ENCODE peak calls at places on chromosomes 5 and 9, in six cellular contexts. H, J, Q, O, D and X are unnamed samples. For H3K27me3, the result is how much of the 10 kb centered on the place peaks cover.

GRCh38 chr9:133737774-133738038 is 446 bp downstream of the SARDH start:
- DNase-seq in H (no peak), J (no peak), Q (no peak), O (no peak), D (no peak), X (no peak)

GRCh38 chr5:108303611-108304010 is 78.3 kb downstream of the FBXL17 start:
- DNase-seq in H (no peak), J (no peak), Q (no peak), O (no peak), D (no peak), X (no peak)

GRCh38 chr5:82183828-82184227 is 94.3 kb downstream of the RPS23 start:
- DNase-seq in H (no peak), J (peak), Q (peak), O (peak), D (no peak), X (no peak)

GRCh38 chr5:111598996-111599395 is 86.7 kb upstream of the STARD4 start:
- DNase-seq in H (no peak), J (no peak), Q (no peak), O (no peak), D (no peak), X (no peak)

GRCh38 chr5:1066676-1067075 is 45.2 kb downstream of the SLC12A7 start:
- DNase-seq in H (no peak), J (no peak), Q (no peak), O (no peak), D (no peak), X (no peak)

GRCh38 chr5:1657161-1657741 is 133.5 kb upstream of the LPCAT1 start:
- DNase-seq in H (no peak), J (no peak), Q (no peak), O (no peak), D (no peak), X (peak)

GRCh38 chr5:115873392-115873791 is 31.7 kb downstream of the AP3S1 start:
- DNase-seq in H (no peak), J (no peak), Q (no peak), O (no peak), D (no peak), X (no peak)

GRCh38 chr9:32300373-32300772 is 84.1 kb upstream of the ACO1 start:
- DNase-seq in H (no peak), J (no peak), Q (no peak), O (no peak), D (no peak), X (no peak)

GRCh38 chr5:107542428-107542827 is 128.3 kb downstream of the EFNA5 start:
- DNase-seq in H (peak), J (peak), Q (peak), O (peak), D (peak), X (peak)

GRCh38 chr9:88052446-88052845 is 78.1 kb upstream of the CDK20 start:
- DNase-seq in H (no peak), J (no peak), Q (no peak), O (no peak), D (no peak), X (no peak)

GRCh38 chr9:114250235-114250568 is 72.7 kb upstream of the ORM1 start:
- DNase-seq in H (peak), J (peak), Q (peak), O (peak), D (no peak), X (no peak)

GRCh38 chr9:127214421-127215265 is 49.9 kb upstream of the GARNL3 start:
- DNase-seq in H (no peak), J (peak), Q (peak), O (peak), D (peak), X (peak)

GRCh38 chr5:124660229-124661093 is 86.0 kb downstream of the ZNF608 start:
- DNase-seq in H (no peak), J (peak), Q (peak), O (no peak), D (no peak), X (no peak)

GRCh38 chr9:33263131-33263935 is 1.2 kb downstream of the BAG1 start:
- DNase-seq in H (peak), J (no peak), Q (no peak), O (peak), D (no peak), X (no peak)

GRCh38 chr5:112717506-112718082 is 20.1 kb upstream of the APC start:
- DNase-seq in H (no peak), J (no peak), Q (no peak), O (no peak), D (no peak), X (no peak)

GRCh38 chr9:112012026-112012902 is 115.7 kb downstream of the UGCG start:
- DNase-seq in H (peak), J (peak), Q (peak), O (peak), D (peak), X (peak)

GRCh38 chr9:107348836-107349235 is 65.8 kb downstream of the RAD23B start:
- DNase-seq in H (no peak), J (no peak), Q (no peak), O (no peak), D (no peak), X (no peak)

GRCh38 chr5:64019746-64020145 is 57.5 kb upstream of the HTR1A start:
- DNase-seq in H (no peak), J (no peak), Q (no peak), O (no peak), D (no peak), X (no peak)

GRCh38 chr5:38104497-38105230 is 153.7 kb upstream of the EGFLAM start:
- DNase-seq in H (no peak), J (no peak), Q (no peak), O (no peak), D (no peak), X (no peak)

GRCh38 chr9:70923941-70924340 is 197.5 kb downstream of the TRPM3 start:
- DNase-seq in H (no peak), J (no peak), Q (no peak), O (no peak), D (no peak), X (no peak)

GRCh38 chr5:122112733-122113558 is 16.4 kb upstream of the ZNF474 start:
- DNase-seq in H (no peak), J (no peak), Q (no peak), O (no peak), D (no peak), X (no peak)

GRCh38 chr5:135008981-135009735 is 24.9 kb downstream of the PITX1 start:
- DNase-seq in H (no peak), J (no peak), Q (no peak), O (no peak), D (no peak), X (no peak)

GRCh38 chr9:108855888-108856287 is at the start of gene ACTL7B:
- DNase-seq in H (no peak), J (no peak), Q (no peak), O (no peak), D (no peak), X (no peak)

GRCh38 chr9:114314256-114314867 is 8.5 kb upstream of the ORM1 start:
- DNase-seq in H (no peak), J (peak), Q (no peak), O (no peak), D (no peak), X (peak)

GRCh38 chr9:131008909-131009618 is at the start of gene LAMC3:
- DNase-seq in H (no peak), J (no peak), Q (no peak), O (no peak), D (no peak), X (no peak)

GRCh38 chr5:1288439-1289335 is 6.2 kb downstream of the TERT start:
- DNase-seq in H (no peak), J (no peak), Q (no peak), O (no peak), D (no peak), X (no peak)

GRCh38 chr5:116771466-116772151 is 197.0 kb upstream of the SEMA6A start:
- DNase-seq in H (no peak), J (no peak), Q (no peak), O (no peak), D (no peak), X (no peak)

GRCh38 chr9:127878001-127878651 is 651 bp upstream of the AK1 start:
- DNase-seq in H (no peak), J (no peak), Q (no peak), O (no peak), D (no peak), X (no peak)

GRCh38 chr9:95316794-95317118 is 753 bp downstream of the FANCC start:
- DNase-seq in H (peak), J (peak), Q (peak), O (peak), D (peak), X (peak)

GRCh38 chr5:76082790-76083554 is at the start of gene SV2C:
- DNase-seq in H (peak), J (no peak), Q (peak), O (no peak), D (no peak), X (no peak)

GRCh38 chr9:125631391-125632085 is 75.5 kb downstream of the MAPKAP1 start:
- DNase-seq in H (no peak), J (peak), Q (no peak), O (peak), D (no peak), X (no peak)

GRCh38 chr5:95920822-95921221 is 40.8 kb downstream of the ELL2 start:
- DNase-seq in H (no peak), J (no peak), Q (no peak), O (no peak), D (no peak), X (no peak)

GRCh38 chr5:127549551-127549950 is 32.1 kb downstream of the PRRC1 start:
- DNase-seq in H (no peak), J (no peak), Q (no peak), O (peak), D (no peak), X (no peak)

GRCh38 chr5:25119654-25120053 is 474.9 kb upstream of the CDH10 start:
- DNase-seq in H (no peak), J (no peak), Q (no peak), O (no peak), D (no peak), X (no peak)

GRCh38 chr9:126327016-126327749 is 554 bp downstream of the MVB12B start:
- DNase-seq in H (no peak), J (peak), Q (no peak), O (no peak), D (no peak), X (peak)

GRCh38 chr9:75962186-75963036 is 71.9 kb downstream of the PCSK5 start:
- DNase-seq in H (peak), J (peak), Q (peak), O (peak), D (no peak), X (no peak)

GRCh38 chr9:84953797-84954695 is 284.5 kb downstream of the NTRK2 start:
- DNase-seq in H (peak), J (peak), Q (peak), O (peak), D (peak), X (no peak)

GRCh38 chr5:127085371-127085770 is 12.1 kb upstream of the C5orf63 start:
- DNase-seq in H (no peak), J (no peak), Q (no peak), O (no peak), D (no peak), X (no peak)

GRCh38 chr5:57802131-57802530 is 319.5 kb upstream of the ACTBL2 start:
- DNase-seq in H (no peak), J (no peak), Q (no peak), O (no peak), D (no peak), X (no peak)

DNA sequence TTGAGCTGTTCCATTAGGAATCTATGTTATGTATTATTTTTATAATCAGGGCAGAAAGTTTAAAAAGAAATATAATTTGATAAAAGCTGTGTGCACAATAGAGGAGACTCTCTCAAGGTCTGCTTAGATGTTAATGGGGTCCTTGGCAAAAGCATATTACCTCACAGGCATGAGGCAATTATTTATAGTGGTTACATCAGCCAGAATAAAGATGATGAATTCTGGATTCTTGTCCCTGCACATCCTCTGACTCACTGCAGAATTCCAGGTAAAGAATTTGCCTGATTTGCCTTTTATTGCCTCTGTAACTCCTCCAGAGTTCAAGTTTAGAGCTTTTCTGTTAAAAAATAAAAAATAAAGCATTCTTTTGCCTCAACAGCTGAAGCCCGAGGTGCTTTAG is 253.6 kb downstream of the MAST4 start:
- DNase-seq in H (no peak), J (no peak), Q (no peak), O (no peak), D (no peak), X (no peak)
- H3K27ac ChIP-seq in H (no peak), J (no peak), Q (no peak), O (no peak), D (no peak), X (no peak)

DNA sequence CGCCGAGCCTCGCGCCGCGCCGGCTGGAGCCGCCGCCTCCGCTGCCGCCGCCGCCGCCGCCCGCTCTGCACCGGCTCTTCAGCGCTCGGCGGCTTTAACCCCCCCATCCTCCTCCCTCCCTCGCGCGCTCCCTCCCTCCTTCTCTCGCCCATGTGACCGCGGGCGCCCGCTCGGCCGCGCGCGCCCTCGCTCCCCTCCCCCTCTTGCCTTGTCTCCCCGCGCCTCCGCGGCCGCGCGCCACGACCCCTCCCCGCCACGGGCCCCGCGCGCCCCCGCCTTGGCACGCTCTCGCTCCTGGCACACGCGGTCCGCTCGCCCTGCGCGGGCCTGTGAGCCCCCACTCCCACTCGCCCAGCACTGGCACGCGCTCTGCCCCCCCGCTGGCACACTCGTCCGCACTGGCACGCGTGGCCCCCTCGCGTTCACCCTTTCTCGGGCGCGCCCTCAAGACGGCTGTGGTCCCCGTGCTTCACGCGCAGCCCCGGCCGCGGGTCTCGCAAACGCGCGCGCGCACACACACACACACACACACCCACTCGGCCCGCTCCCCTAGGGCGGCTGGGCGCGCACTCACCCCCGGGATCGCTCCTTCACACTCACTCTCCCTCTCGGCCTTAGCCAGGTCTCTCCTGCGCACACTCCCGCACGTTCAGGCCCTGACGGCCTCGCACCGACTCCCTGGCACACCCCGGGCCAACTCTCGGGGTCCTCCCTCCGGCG is at the start of gene CNTFR:
- DNase-seq in H (no peak), J (no peak), Q (peak), O (peak), D (no peak), X (no peak)
- TF ChIP-seq POLR2A in H (no peak), J (no peak), Q (no peak), O (no peak), D (no peak), X (no peak)

DNA sequence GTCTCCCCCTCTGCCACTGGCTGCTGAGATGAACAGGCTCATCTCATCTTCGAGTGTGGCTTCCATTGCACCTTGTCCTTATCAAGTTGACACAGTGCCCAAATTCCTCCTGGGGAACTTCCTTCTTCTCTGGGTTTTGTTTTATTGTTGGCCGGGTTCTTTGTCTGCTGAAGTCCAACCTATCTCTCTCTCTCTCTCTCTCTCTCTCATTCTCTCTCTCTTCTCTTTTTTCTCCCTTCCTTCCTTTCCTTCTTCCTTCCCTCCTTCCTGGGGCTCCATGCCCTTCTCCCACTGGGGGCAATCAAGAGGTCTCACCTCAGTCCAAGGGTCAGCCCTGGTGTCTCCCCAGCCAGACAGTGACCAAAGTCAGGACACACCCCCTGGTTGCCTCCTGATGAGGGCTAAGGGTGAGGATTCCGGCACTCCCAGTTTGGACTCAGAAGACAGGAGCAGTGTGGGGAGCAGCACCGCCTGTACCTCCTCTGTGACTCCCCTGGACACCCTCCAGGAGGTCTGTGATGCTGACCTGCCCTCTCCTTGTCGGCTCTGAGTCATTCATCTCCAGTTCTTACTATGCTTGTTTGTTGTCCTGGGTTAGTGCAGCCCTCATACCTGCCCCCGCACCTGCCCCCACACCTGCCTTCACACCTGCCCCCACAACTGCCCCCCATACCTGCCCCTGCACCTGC is 30.7 kb downstream of the KCNT1 start:
- DNase-seq in H (no peak), J (no peak), Q (no peak), O (no peak), D (no peak), X (no peak)
- H3K27me3 ChIP-seq in H (under half), J (under half), Q (under half), O (under half), D (under half), X (under half)

GRCh38 chr5:171261361-171261760 is 47.7 kb upstream of the TLX3 start:
- DNase-seq in H (no peak), J (no peak), Q (no peak), O (no peak), D (no peak), X (no peak)
- H3K27ac ChIP-seq in H (no peak), J (no peak), Q (no peak), O (no peak), D (no peak), X (no peak)

GRCh38 chr5:178206166-178207101 is 2.1 kb downstream of the HNRNPAB start:
- DNase-seq in H (no peak), J (no peak), Q (no peak), O (no peak), D (no peak), X (no peak)

GRCh38 chr5:178205749-178206047 is 1.4 kb downstream of the HNRNPAB start:
- DNase-seq in H (no peak), J (no peak), Q (no peak), O (no peak), D (no peak), X (no peak)

GRCh38 chr5:178204205-178205009 is at the start of gene HNRNPAB:
- DNase-seq in H (peak), J (peak), Q (peak), O (peak), D (peak), X (peak)

GRCh38 chr5:178203670-178204204 is 596 bp upstream of the HNRNPAB start:
- DNase-seq in H (no peak), J (no peak), Q (no peak), O (no peak), D (no peak), X (no peak)

DNA sequence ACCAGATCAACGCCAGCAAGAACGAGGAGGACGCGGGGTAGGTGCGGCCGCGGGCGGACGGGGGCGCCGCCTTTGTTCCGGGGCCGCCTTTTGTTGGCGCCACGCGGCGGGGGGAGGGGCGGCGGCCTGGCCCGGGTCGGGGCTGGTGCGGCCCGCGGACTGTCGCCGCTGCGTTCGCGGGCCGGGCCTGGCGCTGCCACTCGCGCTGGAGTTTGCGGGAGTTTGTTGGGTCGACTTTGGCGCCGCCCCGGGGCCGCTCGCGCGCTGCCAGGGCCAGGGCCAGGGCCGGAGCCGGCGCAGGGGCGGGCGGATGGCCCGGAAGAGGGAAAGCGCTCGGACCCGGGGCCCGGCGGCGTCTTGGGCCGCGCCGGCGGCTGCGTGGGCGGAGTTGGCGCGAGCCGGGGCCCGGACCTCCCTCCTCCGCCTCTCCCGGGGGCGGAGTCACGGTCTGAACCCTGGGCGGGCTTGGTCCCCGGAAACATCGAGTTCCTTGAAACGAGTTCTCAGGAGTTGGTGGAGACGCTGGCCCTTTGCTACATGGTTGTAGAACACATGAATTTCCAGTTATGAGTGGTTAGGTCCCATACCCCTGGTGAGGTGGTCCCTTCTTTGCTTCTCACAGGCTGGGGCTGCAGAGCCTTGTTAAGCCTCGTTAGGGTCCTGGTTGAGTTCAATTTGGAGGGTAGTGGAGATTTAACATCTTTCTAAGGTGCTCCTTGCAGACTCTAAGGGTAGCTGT is 846 bp downstream of the HNRNPAB start:
- DNase-seq in H (peak), J (peak), Q (peak), O (peak), D (no peak), X (peak)
- TF ChIP-seq POLR2A in H (peak), J (peak), Q (no peak), O (no peak), D (no peak), X (peak)